ENCODE peak calls at places on chromosomes 12 and 14, in eight cellular contexts. One of them, this sample, is unnamed.

GRCh38 chr14:79356040-79356439 is 855.3 kb downstream of the DIO2 start:
- DNase-seq in pancreas: no peak
- DNase-seq in CD8-positive, alpha-beta T cell: no peak
- DNase-seq in tibial artery: no peak
- DNase-seq in uterus: no peak
- DNase-seq in IMR-90: peak; percentile 32
- DNase-seq in GM23248: no peak
- DNase-seq in caudate nucleus: no peak
- DNase-seq in this sample: no peak

GRCh38 chr14:64771161-64771560 is 66.9 kb downstream of the PLEKHG3 start:
- DNase-seq in GM23248: no peak
- DNase-seq in uterus: no peak
- DNase-seq in IMR-90: no peak
- DNase-seq in caudate nucleus: no peak
- DNase-seq in tibial artery: no peak
- DNase-seq in CD8-positive, alpha-beta T cell: no peak
- DNase-seq in pancreas: no peak
- DNase-seq in this sample: no peak

GRCh38 chr14:85250369-85250768 is 279.6 kb upstream of the FLRT2 start:
- DNase-seq in uterus: no peak
- DNase-seq in pancreas: no peak
- DNase-seq in tibial artery: no peak
- DNase-seq in IMR-90: no peak
- DNase-seq in GM23248: no peak
- DNase-seq in caudate nucleus: no peak
- DNase-seq in CD8-positive, alpha-beta T cell: no peak
- DNase-seq in this sample: no peak

GRCh38 chr12:56102683-56103065 is 1.7 kb upstream of the PA2G4 start:
- DNase-seq in uterus: no peak
- DNase-seq in caudate nucleus: no peak
- DNase-seq in tibial artery: no peak
- DNase-seq in IMR-90: no peak
- DNase-seq in pancreas: no peak
- DNase-seq in GM23248: no peak
- DNase-seq in CD8-positive, alpha-beta T cell: no peak
- DNase-seq in this sample: no peak

GRCh38 chr12:103093499-103094106 is 136.1 kb downstream of the ASCL1 start:
- DNase-seq in GM23248: no peak
- DNase-seq in tibial artery: no peak
- DNase-seq in pancreas: no peak
- DNase-seq in IMR-90: no peak
- DNase-seq in uterus: no peak
- DNase-seq in caudate nucleus: no peak
- DNase-seq in CD8-positive, alpha-beta T cell: no peak
- DNase-seq in this sample: no peak

GRCh38 chr12:109927622-109928021 is 27.5 kb downstream of the TCHP start:
- DNase-seq in tibial artery: no peak
- DNase-seq in caudate nucleus: no peak
- DNase-seq in CD8-positive, alpha-beta T cell: peak; percentile 55
- DNase-seq in IMR-90: peak; percentile 41
- DNase-seq in uterus: no peak
- DNase-seq in pancreas: no peak
- DNase-seq in GM23248: peak; percentile 76
- DNase-seq in this sample: no peak

GRCh38 chr12:74489543-74489942 is 48.1 kb upstream of the ATXN7L3B start:
- DNase-seq in GM23248: no peak
- DNase-seq in pancreas: no peak
- DNase-seq in caudate nucleus: no peak
- DNase-seq in IMR-90: no peak
- DNase-seq in tibial artery: no peak
- DNase-seq in CD8-positive, alpha-beta T cell: no peak
- DNase-seq in uterus: no peak
- DNase-seq in this sample: no peak

GRCh38 chr14:32683679-32684078 is 255.0 kb upstream of the NPAS3 start:
- DNase-seq in IMR-90: no peak
- DNase-seq in CD8-positive, alpha-beta T cell: no peak
- DNase-seq in caudate nucleus: no peak
- DNase-seq in tibial artery: no peak
- DNase-seq in uterus: no peak
- DNase-seq in pancreas: no peak
- DNase-seq in GM23248: no peak
- DNase-seq in this sample: no peak

GRCh38 chr12:94173660-94174265 is 25.4 kb downstream of the PLXNC1 start:
- DNase-seq in GM23248: no peak
- DNase-seq in pancreas: no peak
- DNase-seq in caudate nucleus: no peak
- DNase-seq in CD8-positive, alpha-beta T cell: no peak
- DNase-seq in IMR-90: no peak
- DNase-seq in uterus: no peak
- DNase-seq in tibial artery: no peak
- DNase-seq in this sample: no peak

DNA sequence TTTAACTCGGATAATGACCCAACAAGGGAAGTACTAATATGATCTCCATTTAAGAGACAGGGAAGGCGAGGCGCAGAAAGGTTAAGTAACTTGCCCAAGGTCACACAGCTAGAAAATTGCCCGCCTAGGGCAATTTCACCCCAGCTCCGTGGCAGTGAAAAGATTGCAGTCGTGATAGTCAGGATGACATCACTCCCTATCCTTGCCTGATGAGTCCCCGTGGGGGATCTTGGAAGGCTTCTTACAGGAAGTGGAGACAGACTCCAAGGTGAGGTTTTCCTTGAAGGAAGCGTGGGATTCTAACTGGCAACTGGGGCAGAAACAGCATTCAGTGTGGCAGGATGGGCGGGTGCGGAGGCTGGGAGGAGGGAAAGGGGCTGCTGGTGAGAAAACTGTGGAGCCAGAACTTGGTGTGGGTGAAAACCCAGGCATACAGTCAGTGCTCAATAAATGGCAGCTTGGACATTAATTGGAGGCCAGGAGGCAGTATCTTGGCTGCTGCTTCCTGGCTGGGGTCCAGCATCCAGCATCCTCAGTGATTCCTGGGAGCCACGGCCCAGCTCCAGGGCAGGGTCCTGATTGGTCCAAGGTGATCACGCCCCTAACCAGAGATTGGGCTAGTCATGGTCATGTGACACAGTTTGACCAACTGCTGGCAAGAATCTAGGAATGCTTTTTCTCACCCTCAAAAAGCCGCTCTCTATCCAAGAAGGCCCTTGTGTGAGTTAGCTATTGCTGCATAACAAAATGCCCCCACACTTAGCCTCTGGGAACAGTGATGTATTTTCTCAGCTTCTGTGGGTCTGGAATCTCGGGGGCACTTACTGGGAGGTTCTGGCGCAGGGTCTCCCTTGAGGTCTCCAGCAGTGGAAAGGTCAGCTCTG is 118.8 kb upstream of the NCOR2 start:
- DNase-seq in IMR-90: peak; percentile 81
- DNase-seq in uterus: no peak
- DNase-seq in GM23248: peak; percentile 89
- DNase-seq in CD8-positive, alpha-beta T cell: no peak
- DNase-seq in caudate nucleus: peak; percentile 7
- DNase-seq in tibial artery: no peak
- DNase-seq in pancreas: no peak
- DNase-seq in this sample: no peak
- H3K27ac ChIP-seq in IMR-90: no peak overlapping the region
- H3K27ac ChIP-seq in uterus: peak overlapping the region; percentile 89
- H3K27ac ChIP-seq in GM23248: peak overlapping the region; percentile 81
- H3K27ac ChIP-seq in CD8-positive, alpha-beta T cell: no peak overlapping the region
- H3K27ac ChIP-seq in caudate nucleus: no peak overlapping the region
- H3K27ac ChIP-seq in tibial artery: peak overlapping the region; percentile 70
- H3K27ac ChIP-seq in pancreas: no peak overlapping the region
- H3K27ac ChIP-seq in this sample: peak overlapping the region; percentile 64

GRCh38 chr12:64707362-64707761 is 51.8 kb downstream of the GNS start:
- DNase-seq in IMR-90: no peak
- DNase-seq in uterus: no peak
- DNase-seq in caudate nucleus: no peak
- DNase-seq in pancreas: no peak
- DNase-seq in GM23248: no peak
- DNase-seq in tibial artery: no peak
- DNase-seq in CD8-positive, alpha-beta T cell: no peak
- DNase-seq in this sample: no peak

GRCh38 chr12:64709429-64709828 is 49.8 kb downstream of the GNS start:
- DNase-seq in GM23248: no peak
- DNase-seq in tibial artery: no peak
- DNase-seq in CD8-positive, alpha-beta T cell: no peak
- DNase-seq in IMR-90: no peak
- DNase-seq in caudate nucleus: no peak
- DNase-seq in uterus: no peak
- DNase-seq in pancreas: no peak
- DNase-seq in this sample: no peak

GRCh38 chr12:64701283-64701682 is 57.9 kb downstream of the GNS start:
- DNase-seq in pancreas: no peak
- DNase-seq in CD8-positive, alpha-beta T cell: no peak
- DNase-seq in IMR-90: no peak
- DNase-seq in uterus: no peak
- DNase-seq in tibial artery: no peak
- DNase-seq in GM23248: no peak
- DNase-seq in caudate nucleus: no peak
- DNase-seq in this sample: no peak

GRCh38 chr12:64706366-64706765 is 52.8 kb downstream of the GNS start:
- DNase-seq in tibial artery: no peak
- DNase-seq in IMR-90: no peak
- DNase-seq in GM23248: no peak
- DNase-seq in CD8-positive, alpha-beta T cell: no peak
- DNase-seq in caudate nucleus: no peak
- DNase-seq in pancreas: no peak
- DNase-seq in uterus: no peak
- DNase-seq in this sample: no peak

DNA sequence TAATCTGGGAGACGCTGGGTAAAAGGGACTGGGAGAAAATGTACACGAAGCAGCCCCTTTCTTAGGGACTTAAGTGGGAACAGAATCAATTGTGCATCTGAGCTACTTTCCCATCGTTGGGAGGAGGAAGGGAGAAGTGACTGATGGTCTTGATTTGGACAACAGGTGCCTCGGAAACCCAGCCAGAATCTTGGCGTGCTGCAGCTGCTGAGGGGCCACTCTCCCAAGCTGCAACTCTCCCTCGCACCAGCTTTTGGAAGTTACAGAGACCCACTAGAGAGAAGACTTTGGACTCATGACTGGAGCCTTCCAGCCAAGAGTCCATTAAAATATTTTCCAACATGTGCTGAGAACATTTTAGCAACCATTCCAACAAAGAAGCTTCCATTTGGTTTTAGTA is 52.4 kb downstream of the GNS start:
- DNase-seq in GM23248: no peak
- DNase-seq in caudate nucleus: no peak
- DNase-seq in IMR-90: no peak
- DNase-seq in CD8-positive, alpha-beta T cell: no peak
- DNase-seq in tibial artery: no peak
- DNase-seq in pancreas: no peak
- DNase-seq in uterus: no peak
- DNase-seq in this sample: no peak
- H3K27ac ChIP-seq in GM23248: no peak overlapping the region
- H3K27ac ChIP-seq in caudate nucleus: no peak overlapping the region
- H3K27ac ChIP-seq in IMR-90: no peak overlapping the region
- H3K27ac ChIP-seq in CD8-positive, alpha-beta T cell: no peak overlapping the region
- H3K27ac ChIP-seq in tibial artery: no peak overlapping the region
- H3K27ac ChIP-seq in pancreas: no peak overlapping the region
- H3K27ac ChIP-seq in uterus: no peak overlapping the region
- H3K27ac ChIP-seq in this sample: no peak overlapping the region

DNA sequence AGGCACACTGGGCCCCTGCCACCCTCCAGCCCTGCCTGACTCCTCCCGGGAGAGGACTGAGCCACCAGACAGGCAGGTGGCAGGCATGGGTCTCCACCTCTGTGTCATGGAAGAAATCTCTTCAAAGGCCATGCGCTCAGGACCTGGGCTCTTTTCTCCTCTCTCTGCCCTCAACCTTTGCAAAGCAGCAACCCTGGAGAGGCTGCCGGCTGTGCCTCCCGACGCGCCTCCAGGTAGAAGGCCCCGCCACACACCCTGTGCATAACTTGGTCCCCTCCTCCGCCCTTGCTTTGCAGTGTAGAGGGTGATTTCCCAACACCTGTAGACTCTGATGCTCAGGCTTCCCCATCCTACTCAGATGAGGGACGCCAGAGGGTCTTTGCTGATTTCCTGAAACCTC is 28.2 kb upstream of the TMEM179 start:
- DNase-seq in caudate nucleus: no peak
- DNase-seq in pancreas: no peak
- DNase-seq in GM23248: no peak
- DNase-seq in IMR-90: no peak
- DNase-seq in CD8-positive, alpha-beta T cell: no peak
- DNase-seq in tibial artery: no peak
- DNase-seq in uterus: no peak
- DNase-seq in this sample: no peak
- H3K27ac ChIP-seq in caudate nucleus: peak overlapping the region; percentile 94
- H3K27ac ChIP-seq in pancreas: no peak overlapping the region
- H3K27ac ChIP-seq in GM23248: no peak overlapping the region
- H3K27ac ChIP-seq in IMR-90: no peak overlapping the region
- H3K27ac ChIP-seq in CD8-positive, alpha-beta T cell: no peak overlapping the region
- H3K27ac ChIP-seq in tibial artery: no peak overlapping the region
- H3K27ac ChIP-seq in uterus: no peak overlapping the region
- H3K27ac ChIP-seq in this sample: no peak overlapping the region

GRCh38 chr12:47753021-47754001 is 5.4 kb downstream of the RAPGEF3 start:
- DNase-seq in uterus: no peak
- DNase-seq in pancreas: peak; percentile 53
- DNase-seq in GM23248: no peak
- DNase-seq in caudate nucleus: no peak
- DNase-seq in CD8-positive, alpha-beta T cell: no peak
- DNase-seq in tibial artery: peak; percentile 86
- DNase-seq in IMR-90: no peak
- DNase-seq in this sample: peak; percentile 96

GRCh38 chr12:47752552-47752951 is 6.1 kb downstream of the RAPGEF3 start:
- DNase-seq in GM23248: peak; percentile 97
- DNase-seq in pancreas: no peak
- DNase-seq in CD8-positive, alpha-beta T cell: no peak
- DNase-seq in IMR-90: peak; percentile 57
- DNase-seq in uterus: no peak
- DNase-seq in caudate nucleus: no peak
- DNase-seq in tibial artery: no peak
- DNase-seq in this sample: no peak

GRCh38 chr12:47755655-47756562 is 2.8 kb downstream of the RAPGEF3 start:
- DNase-seq in GM23248: peak; percentile 24
- DNase-seq in uterus: no peak
- DNase-seq in pancreas: no peak
- DNase-seq in tibial artery: no peak
- DNase-seq in caudate nucleus: no peak
- DNase-seq in CD8-positive, alpha-beta T cell: no peak
- DNase-seq in IMR-90: no peak
- DNase-seq in this sample: no peak

GRCh38 chr12:47754881-47755280 is 3.8 kb downstream of the RAPGEF3 start:
- DNase-seq in pancreas: peak; percentile 81
- DNase-seq in uterus: no peak
- DNase-seq in IMR-90: no peak
- DNase-seq in tibial artery: no peak
- DNase-seq in caudate nucleus: no peak
- DNase-seq in GM23248: no peak
- DNase-seq in CD8-positive, alpha-beta T cell: no peak
- DNase-seq in this sample: no peak

DNA sequence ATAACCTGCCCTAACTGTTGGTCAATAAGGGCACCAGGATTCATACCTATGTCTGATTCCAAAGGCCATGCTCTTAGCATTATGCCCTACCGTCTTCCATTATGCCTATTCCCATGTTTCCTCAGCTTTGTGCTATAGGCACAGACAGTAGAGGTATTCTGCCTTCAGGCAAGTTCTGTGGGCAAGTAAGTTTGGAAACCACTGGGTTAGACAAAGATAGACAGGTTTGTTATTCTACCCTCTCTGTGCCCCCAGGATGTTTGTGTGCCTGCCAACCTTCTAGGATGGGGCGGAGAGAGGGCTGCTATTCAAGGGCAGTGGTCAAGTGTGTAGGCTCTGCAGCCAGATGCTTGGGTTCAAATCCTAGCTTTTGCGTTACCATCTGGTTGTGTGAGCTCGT is 4.6 kb downstream of the RAPGEF3 start:
- DNase-seq in GM23248: no peak
- DNase-seq in uterus: no peak
- DNase-seq in IMR-90: no peak
- DNase-seq in CD8-positive, alpha-beta T cell: no peak
- DNase-seq in tibial artery: no peak
- DNase-seq in pancreas: no peak
- DNase-seq in caudate nucleus: no peak
- DNase-seq in this sample: no peak
- H3K27ac ChIP-seq in GM23248: no peak overlapping the region
- H3K27ac ChIP-seq in uterus: peak overlapping the region; percentile 41
- H3K27ac ChIP-seq in IMR-90: no peak overlapping the region
- H3K27ac ChIP-seq in CD8-positive, alpha-beta T cell: no peak overlapping the region
- H3K27ac ChIP-seq in tibial artery: peak overlapping the region; percentile 79
- H3K27ac ChIP-seq in pancreas: peak overlapping the region; percentile 55
- H3K27ac ChIP-seq in caudate nucleus: peak overlapping the region; percentile 55
- H3K27ac ChIP-seq in this sample: peak overlapping the region; percentile 89